ENCODE peak calls at places on chromosomes 13 and 19, in nine cellular contexts. K, A, J, P, H, C, B, Y and D are unnamed samples.

GRCh38 chr19:13597625-13598024 is 91.3 kb upstream of the CACNA1A start:
- DNase-seq in H (no peak), Y (peak; percentile 48), K (peak; percentile 83), C (peak; percentile 29), B (peak; percentile 50), J (peak; percentile 78), P (no peak), A (peak; percentile 74), D (peak; percentile 87)

GRCh38 chr13:70098669-70099068 is 9.0 kb upstream of the ATXN8OS start:
- DNase-seq in H (no peak), B (no peak), A (no peak), K (no peak), C (no peak), P (no peak), J (peak; percentile 8), Y (no peak), D (peak; percentile 66)

GRCh38 chr13:83577183-83577582 is 305.1 kb downstream of the SLITRK1 start:
- DNase-seq in Y (no peak), A (no peak), B (no peak), C (no peak), K (no peak), H (no peak), J (no peak), P (no peak), D (no peak)

GRCh38 chr13:109655206-109655600 is 131.2 kb downstream of the IRS2 start:
- DNase-seq in K (peak; percentile 88), J (no peak), A (no peak), C (no peak), P (no peak), Y (no peak), B (no peak), H (no peak), D (no peak)

GRCh38 chr19:34687348-34687747 is 9.9 kb downstream of the ZNF302 start:
- DNase-seq in B (no peak), J (no peak), P (no peak), K (no peak), H (no peak), A (no peak), Y (no peak), C (no peak), D (no peak)

GRCh38 chr19:33245948-33246728 is 20.5 kb upstream of the SLC7A10 start:
- DNase-seq in A (no peak), B (no peak), K (peak; percentile 49), C (no peak), J (no peak), Y (no peak), P (no peak), H (no peak), D (peak; percentile 70)

GRCh38 chr13:110794209-110794608 is 80.7 kb downstream of the ING1 start:
- DNase-seq in A (no peak), P (no peak), Y (no peak), C (no peak), H (no peak), K (no peak), B (no peak), J (no peak), D (no peak)

GRCh38 chr13:31755803-31756212 is 16.5 kb downstream of the RXFP2 start:
- DNase-seq in A (peak; percentile 87), B (no peak), K (no peak), C (no peak), P (no peak), H (no peak), J (no peak), Y (no peak), D (no peak)

GRCh38 chr13:50713849-50714248 is 129.6 kb downstream of the DLEU7 start:
- DNase-seq in B (peak; percentile 81), J (no peak), C (no peak), H (no peak), A (peak; percentile 59), K (peak; percentile 91), Y (no peak), P (no peak), D (no peak)

GRCh38 chr13:41224113-41225110 is 30.0 kb upstream of the KBTBD7 start:
- DNase-seq in K (peak; percentile 32), A (peak; percentile 83), J (no peak), C (no peak), B (peak; percentile 56), H (no peak), Y (no peak), P (no peak), D (no peak)

GRCh38 chr13:50908371-50908770 is 1.2 kb upstream of the RNASEH2B start:
- DNase-seq in B (no peak), H (no peak), P (no peak), C (no peak), K (no peak), J (no peak), Y (no peak), A (no peak), D (peak; percentile 80)

GRCh38 chr19:11201791-11202190 is 4.4 kb upstream of the KANK2 start:
- DNase-seq in H (no peak), Y (no peak), K (no peak), P (no peak), B (no peak), J (no peak), A (no peak), C (no peak), D (no peak)

GRCh38 chr19:11202488-11203193 is 5.3 kb upstream of the KANK2 start:
- DNase-seq in B (no peak), H (no peak), A (no peak), C (peak; percentile 58), P (no peak), Y (no peak), J (no peak), K (no peak), D (no peak)

GRCh38 chr19:11204076-11204602 is 6.8 kb upstream of the KANK2 start:
- DNase-seq in P (no peak), K (no peak), H (no peak), J (no peak), C (no peak), B (no peak), Y (no peak), A (no peak), D (no peak)

GRCh38 chr19:11204943-11205349 is 7.6 kb upstream of the KANK2 start:
- DNase-seq in H (no peak), K (no peak), J (no peak), C (peak; percentile 72), A (no peak), P (no peak), Y (peak; percentile 48), B (peak; percentile 42), D (no peak)

GRCh38 chr19:11203194-11204075 is 6.1 kb upstream of the KANK2 start:
- DNase-seq in K (peak; percentile 93), A (peak; percentile 71), P (no peak), B (peak; percentile 11), H (peak; percentile 82), Y (peak; percentile 87), J (peak; percentile 79), C (peak; percentile 92), D (peak; percentile 72)
- H3K4me3 ChIP-seq in K (no peak overlapping the region), A (no peak overlapping the region), P (no peak overlapping the region), B (no peak overlapping the region), H (no peak overlapping the region), Y (peak overlapping the region; percentile 37), J (no peak overlapping the region), C (no peak overlapping the region), D (no peak overlapping the region)

GRCh38 chr19:9146882-9147281 is 6.7 kb downstream of the ZNF317 start:
- DNase-seq in J (no peak), K (no peak), C (no peak), H (no peak), B (no peak), P (no peak), A (no peak), Y (no peak), D (no peak)
- H3K9me3 ChIP-seq in J (peaks cover 20% of the 10 kb centered on the region), K (no peaks in the 10 kb centered on the region), C (peaks cover 4% of the 10 kb centered on the region), H (peaks cover 11% of the 10 kb centered on the region), B (peaks cover 19% of the 10 kb centered on the region), P (peaks cover 6% of the 10 kb centered on the region), A (peaks cover 39% of the 10 kb centered on the region), Y (peaks cover 22% of the 10 kb centered on the region), D (peaks cover 11% of the 10 kb centered on the region)

GRCh38 chr19:23283925-23284324 is 33.7 kb upstream of the ZNF724 start:
- DNase-seq in H (no peak), K (peak; percentile 27), J (peak; percentile 51), P (no peak), A (peak; percentile 30), Y (peak; percentile 12), C (no peak), B (no peak), D (peak; percentile 81)

GRCh38 chr19:23286477-23286876 is 36.3 kb upstream of the ZNF724 start:
- DNase-seq in H (no peak), Y (no peak), J (no peak), C (no peak), K (no peak), B (no peak), A (no peak), P (no peak), D (peak; percentile 69)

GRCh38 chr19:23287620-23288019 is 37.4 kb upstream of the ZNF724 start:
- DNase-seq in A (no peak), J (no peak), C (no peak), H (no peak), B (no peak), Y (no peak), K (no peak), P (no peak), D (no peak)

GRCh38 chr19:23281663-23282276 is 31.6 kb upstream of the ZNF724 start:
- DNase-seq in K (no peak), C (no peak), H (no peak), P (no peak), B (no peak), J (no peak), Y (no peak), A (no peak), D (no peak)

GRCh38 chr19:23285948-23286347 is 35.8 kb upstream of the ZNF724 start:
- DNase-seq in P (no peak), H (no peak), B (no peak), A (no peak), K (no peak), C (no peak), Y (no peak), J (no peak), D (no peak)
- H3K4me3 ChIP-seq in P (no peak overlapping the region), H (no peak overlapping the region), B (no peak overlapping the region), A (no peak overlapping the region), K (no peak overlapping the region), C (no peak overlapping the region), Y (no peak overlapping the region), J (no peak overlapping the region), D (no peak overlapping the region)

GRCh38 chr19:50036905-50037304 is 11.1 kb downstream of the ZNF473 start:
- DNase-seq in J (no peak), P (no peak), H (no peak), Y (no peak), C (no peak), A (no peak), B (peak; percentile 63), K (no peak), D (no peak)

GRCh38 chr19:50040967-50041366 is 15.2 kb downstream of the ZNF473 start:
- DNase-seq in K (no peak), Y (no peak), P (no peak), H (no peak), C (no peak), B (no peak), A (no peak), J (no peak), D (no peak)

GRCh38 chr19:50042363-50043024 is 16.7 kb downstream of the ZNF473 start:
- DNase-seq in K (no peak), J (no peak), C (no peak), H (no peak), B (no peak), A (no peak), P (no peak), Y (no peak), D (no peak)

GRCh38 chr19:50043967-50044366 is 18.2 kb downstream of the ZNF473 start:
- DNase-seq in A (no peak), Y (no peak), B (no peak), K (no peak), C (no peak), J (no peak), H (no peak), P (no peak), D (no peak)

GRCh38 chr19:50039968-50040367 is 14.2 kb downstream of the ZNF473 start:
- DNase-seq in A (peak; percentile 21), H (no peak), P (no peak), K (no peak), Y (no peak), B (no peak), J (no peak), C (no peak), D (no peak)
- H3K9me3 ChIP-seq in A (peaks cover 31% of the 10 kb centered on the region), H (peaks cover 3% of the 10 kb centered on the region), P (no peaks in the 10 kb centered on the region), K (no peaks in the 10 kb centered on the region), Y (peaks cover 25% of the 10 kb centered on the region), B (peaks cover 30% of the 10 kb centered on the region), J (peaks cover 11% of the 10 kb centered on the region), C (peaks cover 17% of the 10 kb centered on the region), D (peaks cover 25% of the 10 kb centered on the region)